ENCODE peak calls at places on chromosomes 1 and 21, in seven cellular contexts. R, F, Y, K, I, U and G are unnamed samples.

GRCh38 chr1:159943908-159944622 is 1.3 kb downstream of the IGSF9 start:
- DNase-seq in K (no peak), Y (no peak), F (no peak), R (no peak), U (no peak), I (peak; percentile 40), G (no peak)

GRCh38 chr1:19472174-19472573 is 13.2 kb downstream of the CAPZB start:
- DNase-seq in F (no peak), K (no peak), R (no peak), I (no peak), Y (no peak), U (no peak), G (no peak)

GRCh38 chr1:245888809-245889208 is 618.3 kb downstream of the SMYD3 start:
- DNase-seq in F (no peak), Y (no peak), U (no peak), K (no peak), R (no peak), I (no peak), G (no peak)

GRCh38 chr21:44759628-44760285 is 41.9 kb downstream of the UBE2G2 start:
- DNase-seq in I (no peak), F (no peak), R (no peak), Y (no peak), K (no peak), U (no peak), G (no peak)

GRCh38 chr1:58763214-58763613 is 20.6 kb downstream of the JUN start:
- DNase-seq in F (no peak), Y (no peak), I (no peak), K (no peak), U (no peak), R (no peak), G (no peak)

GRCh38 chr1:230139741-230140140 is 72.7 kb downstream of the GALNT2 start:
- DNase-seq in I (no peak), Y (no peak), U (no peak), K (no peak), R (no peak), F (no peak), G (no peak)

GRCh38 chr1:10387611-10388386 is 11.1 kb upstream of the PGD start:
- DNase-seq in F (peak; percentile 30), Y (no peak), I (no peak), R (no peak), K (no peak), U (no peak), G (peak; percentile 43)

GRCh38 chr1:7339953-7340352 is 431.1 kb upstream of the VAMP3 start:
- DNase-seq in F (no peak), R (no peak), I (no peak), K (no peak), U (no peak), Y (no peak), G (no peak)

GRCh38 chr1:4699724-4700301 is 45.4 kb downstream of the AJAP1 start:
- DNase-seq in R (peak; percentile 46), F (no peak), I (no peak), U (no peak), K (no peak), Y (no peak), G (no peak)

GRCh38 chr21:43355196-43355924 is 71.6 kb downstream of the SIK1 start:
- DNase-seq in F (no peak), U (no peak), K (no peak), R (peak; percentile 73), Y (no peak), I (no peak), G (no peak)

GRCh38 chr1:41368384-41368783 is 7.2 kb downstream of the FOXO6 start:
- DNase-seq in R (no peak), F (no peak), Y (no peak), U (no peak), K (no peak), I (no peak), G (no peak)

GRCh38 chr1:22259581-22260282 is 116.8 kb upstream of the WNT4 start:
- DNase-seq in R (peak; percentile 78), K (no peak), Y (peak; percentile 62), U (no peak), I (no peak), F (no peak), G (no peak)

GRCh38 chr1:17861685-17862084 is 106.6 kb downstream of the ACTL8 start:
- DNase-seq in F (no peak), R (no peak), U (no peak), Y (no peak), I (no peak), K (no peak), G (no peak)

GRCh38 chr1:104830534-104830933 is 1080.8 kb downstream of the AMY1C start:
- DNase-seq in Y (no peak), K (no peak), R (no peak), I (no peak), U (no peak), F (no peak), G (no peak)

GRCh38 chr1:94858276-94858675 is 38.1 kb downstream of the SLC44A3 start:
- DNase-seq in Y (no peak), R (no peak), U (no peak), I (no peak), F (no peak), K (no peak), G (no peak)

GRCh38 chr1:65197636-65198035 is 49.6 kb downstream of the AK4 start:
- DNase-seq in K (no peak), Y (no peak), I (no peak), U (no peak), F (no peak), R (no peak), G (no peak)

GRCh38 chr1:35475356-35475755 is 81.8 kb downstream of the KIAA0319L start:
- DNase-seq in F (no peak), R (no peak), Y (no peak), K (no peak), I (no peak), U (no peak), G (no peak)

GRCh38 chr1:6207075-6207885 is 1.4 kb downstream of the RNF207 start:
- DNase-seq in R (no peak), I (no peak), K (no peak), F (no peak), Y (no peak), U (no peak), G (no peak)

GRCh38 chr1:226977288-226977972 is 37.3 kb downstream of the COQ8A start:
- DNase-seq in K (no peak), R (no peak), I (no peak), F (no peak), U (no peak), Y (peak; percentile 52), G (no peak)

GRCh38 chr1:101820080-101820479 is 176.6 kb downstream of the OLFM3 start:
- DNase-seq in R (no peak), U (no peak), I (no peak), F (no peak), K (peak; percentile 41), Y (no peak), G (no peak)

GRCh38 chr1:158095737-158096335 is 84.9 kb upstream of the CD1D start:
- DNase-seq in K (no peak), I (no peak), U (no peak), R (no peak), Y (no peak), F (no peak), G (peak; percentile 30)

GRCh38 chr1:243483952-243484351 is 228.1 kb downstream of the SDCCAG8 start:
- DNase-seq in Y (no peak), K (no peak), I (no peak), R (no peak), U (no peak), F (no peak), G (no peak)

GRCh38 chr1:116940809-116941640 is 31.3 kb downstream of the PTGFRN start:
- DNase-seq in Y (no peak), I (no peak), F (no peak), U (no peak), K (no peak), R (no peak), G (no peak)

GRCh38 chr21:34800797-34801518 is 132.2 kb downstream of the CLIC6 start:
- DNase-seq in R (no peak), I (peak; percentile 43), Y (no peak), K (no peak), F (no peak), U (no peak), G (no peak)

GRCh38 chr1:172670791-172671190 is 11.9 kb downstream of the FASLG start:
- DNase-seq in Y (no peak), R (no peak), U (no peak), K (no peak), I (no peak), F (no peak), G (no peak)

GRCh38 chr1:232174306-232174705 is 455.6 kb downstream of the SIPA1L2 start:
- DNase-seq in I (no peak), U (no peak), R (no peak), F (no peak), K (peak; percentile 42), Y (no peak), G (no peak)

GRCh38 chr1:150268342-150268705 is 492 bp downstream of the APH1A start:
- DNase-seq in Y (peak; percentile 81), U (peak; percentile 5), F (no peak), R (no peak), K (no peak), I (peak; percentile 61), G (no peak)